ENCODE peak calls at places on chromosomes 13 and 19, in ten cellular contexts. One of them, this sample, is unnamed.

GRCh38 chr13:61415749-61416148 is at the start of gene PCDH20:
- DNase-seq in T-helper 1 cell: no peak
- DNase-seq in brain microvascular endothelial cell: no peak
- DNase-seq in H54: no peak
- DNase-seq in HEK293T: no peak
- DNase-seq in CD8-positive, alpha-beta memory T cell: no peak
- DNase-seq in neuronal stem cell: no peak
- DNase-seq in activated naive CD8-positive, alpha-beta T cell treated with anti-CD3 and anti-CD28 coated beads, Interleukin-2, amount 50 U/mL, for 24 hours: no peak
- DNase-seq in iPS DF 6.9: no peak
- DNase-seq in EL: no peak
- DNase-seq in this sample: no peak

GRCh38 chr13:71661921-71662320 is 205.1 kb downstream of the DACH1 start:
- DNase-seq in EL: no peak
- DNase-seq in iPS DF 6.9: no peak
- DNase-seq in T-helper 1 cell: no peak
- DNase-seq in CD8-positive, alpha-beta memory T cell: no peak
- DNase-seq in brain microvascular endothelial cell: peak
- DNase-seq in activated naive CD8-positive, alpha-beta T cell treated with anti-CD3 and anti-CD28 coated beads, Interleukin-2, amount 50 U/mL, for 24 hours: no peak
- DNase-seq in neuronal stem cell: no peak
- DNase-seq in H54: no peak
- DNase-seq in HEK293T: no peak
- DNase-seq in this sample: peak

GRCh38 chr13:36815069-36815468 is 4.0 kb upstream of the RFXAP start:
- DNase-seq in activated naive CD8-positive, alpha-beta T cell treated with anti-CD3 and anti-CD28 coated beads, Interleukin-2, amount 50 U/mL, for 24 hours: no peak
- DNase-seq in CD8-positive, alpha-beta memory T cell: no peak
- DNase-seq in H54: no peak
- DNase-seq in iPS DF 6.9: no peak
- DNase-seq in neuronal stem cell: no peak
- DNase-seq in EL: peak
- DNase-seq in HEK293T: peak
- DNase-seq in brain microvascular endothelial cell: no peak
- DNase-seq in T-helper 1 cell: peak
- DNase-seq in this sample: no peak

GRCh38 chr19:27741236-27741635 is 1471.7 kb downstream of the UQCRFS1 start:
- DNase-seq in T-helper 1 cell: no peak
- DNase-seq in iPS DF 6.9: no peak
- DNase-seq in EL: no peak
- DNase-seq in activated naive CD8-positive, alpha-beta T cell treated with anti-CD3 and anti-CD28 coated beads, Interleukin-2, amount 50 U/mL, for 24 hours: no peak
- DNase-seq in CD8-positive, alpha-beta memory T cell: no peak
- DNase-seq in H54: no peak
- DNase-seq in brain microvascular endothelial cell: no peak
- DNase-seq in neuronal stem cell: no peak
- DNase-seq in HEK293T: no peak
- DNase-seq in this sample: no peak

GRCh38 chr19:18650468-18651001 is 13.7 kb downstream of the KLHL26 start:
- DNase-seq in H54: no peak
- DNase-seq in HEK293T: no peak
- DNase-seq in neuronal stem cell: no peak
- DNase-seq in activated naive CD8-positive, alpha-beta T cell treated with anti-CD3 and anti-CD28 coated beads, Interleukin-2, amount 50 U/mL, for 24 hours: no peak
- DNase-seq in EL: peak
- DNase-seq in T-helper 1 cell: no peak
- DNase-seq in iPS DF 6.9: no peak
- DNase-seq in CD8-positive, alpha-beta memory T cell: no peak
- DNase-seq in brain microvascular endothelial cell: peak
- DNase-seq in this sample: no peak

GRCh38 chr19:55986487-55986886 is at the start of gene NLRP5:
- DNase-seq in neuronal stem cell: no peak
- DNase-seq in HEK293T: no peak
- DNase-seq in CD8-positive, alpha-beta memory T cell: no peak
- DNase-seq in H54: no peak
- DNase-seq in activated naive CD8-positive, alpha-beta T cell treated with anti-CD3 and anti-CD28 coated beads, Interleukin-2, amount 50 U/mL, for 24 hours: no peak
- DNase-seq in brain microvascular endothelial cell: no peak
- DNase-seq in EL: no peak
- DNase-seq in iPS DF 6.9: no peak
- DNase-seq in T-helper 1 cell: no peak
- DNase-seq in this sample: no peak

GRCh38 chr19:51000426-51000825 is 978 bp downstream of the KLK8 start:
- DNase-seq in H54: no peak
- DNase-seq in EL: no peak
- DNase-seq in neuronal stem cell: no peak
- DNase-seq in T-helper 1 cell: no peak
- DNase-seq in CD8-positive, alpha-beta memory T cell: no peak
- DNase-seq in iPS DF 6.9: no peak
- DNase-seq in brain microvascular endothelial cell: no peak
- DNase-seq in HEK293T: no peak
- DNase-seq in activated naive CD8-positive, alpha-beta T cell treated with anti-CD3 and anti-CD28 coated beads, Interleukin-2, amount 50 U/mL, for 24 hours: no peak
- DNase-seq in this sample: no peak

GRCh38 chr19:2587001-2587719 is 111.2 kb downstream of the GADD45B start:
- DNase-seq in H54: no peak
- DNase-seq in neuronal stem cell: no peak
- DNase-seq in iPS DF 6.9: no peak
- DNase-seq in EL: no peak
- DNase-seq in HEK293T: no peak
- DNase-seq in T-helper 1 cell: no peak
- DNase-seq in activated naive CD8-positive, alpha-beta T cell treated with anti-CD3 and anti-CD28 coated beads, Interleukin-2, amount 50 U/mL, for 24 hours: no peak
- DNase-seq in brain microvascular endothelial cell: no peak
- DNase-seq in CD8-positive, alpha-beta memory T cell: no peak
- DNase-seq in this sample: no peak

GRCh38 chr13:76454991-76455390 is 431.2 kb downstream of the KCTD12 start:
- DNase-seq in H54: no peak
- DNase-seq in EL: no peak
- DNase-seq in iPS DF 6.9: no peak
- DNase-seq in activated naive CD8-positive, alpha-beta T cell treated with anti-CD3 and anti-CD28 coated beads, Interleukin-2, amount 50 U/mL, for 24 hours: no peak
- DNase-seq in neuronal stem cell: no peak
- DNase-seq in HEK293T: no peak
- DNase-seq in brain microvascular endothelial cell: no peak
- DNase-seq in CD8-positive, alpha-beta memory T cell: no peak
- DNase-seq in T-helper 1 cell: no peak
- DNase-seq in this sample: no peak

GRCh38 chr19:46915386-46915785 is 54.6 kb downstream of the ARHGAP35 start:
- DNase-seq in T-helper 1 cell: no peak
- DNase-seq in brain microvascular endothelial cell: no peak
- DNase-seq in H54: no peak
- DNase-seq in iPS DF 6.9: no peak
- DNase-seq in HEK293T: no peak
- DNase-seq in activated naive CD8-positive, alpha-beta T cell treated with anti-CD3 and anti-CD28 coated beads, Interleukin-2, amount 50 U/mL, for 24 hours: no peak
- DNase-seq in neuronal stem cell: no peak
- DNase-seq in EL: no peak
- DNase-seq in CD8-positive, alpha-beta memory T cell: no peak
- DNase-seq in this sample: no peak

GRCh38 chr13:27510082-27510481 is 59.7 kb upstream of the MTIF3 start:
- DNase-seq in neuronal stem cell: no peak
- DNase-seq in brain microvascular endothelial cell: no peak
- DNase-seq in EL: no peak
- DNase-seq in activated naive CD8-positive, alpha-beta T cell treated with anti-CD3 and anti-CD28 coated beads, Interleukin-2, amount 50 U/mL, for 24 hours: no peak
- DNase-seq in iPS DF 6.9: no peak
- DNase-seq in HEK293T: no peak
- DNase-seq in H54: no peak
- DNase-seq in CD8-positive, alpha-beta memory T cell: no peak
- DNase-seq in T-helper 1 cell: no peak
- DNase-seq in this sample: no peak

GRCh38 chr19:56873493-56873892 is 33.0 kb upstream of the PEG3 start:
- DNase-seq in neuronal stem cell: no peak
- DNase-seq in T-helper 1 cell: no peak
- DNase-seq in brain microvascular endothelial cell: no peak
- DNase-seq in activated naive CD8-positive, alpha-beta T cell treated with anti-CD3 and anti-CD28 coated beads, Interleukin-2, amount 50 U/mL, for 24 hours: no peak
- DNase-seq in EL: no peak
- DNase-seq in HEK293T: no peak
- DNase-seq in H54: no peak
- DNase-seq in CD8-positive, alpha-beta memory T cell: no peak
- DNase-seq in iPS DF 6.9: no peak
- DNase-seq in this sample: no peak

This sample was measured in fibroblast of the conjunctiva.